ENCODE peak calls at places on chromosome 3, in eight cellular contexts. One of them, this sample, is unnamed.

GRCh38 chr3:52216585-52217408 is 8.6 kb downstream of the TLR9 start:
- DNase-seq in pancreas: peak; percentile 94
- DNase-seq in sigmoid colon: no peak
- DNase-seq in IMR-90: peak; percentile 79
- DNase-seq in B cell: no peak
- DNase-seq in AG04450: peak; percentile 46
- DNase-seq in CD4-positive, alpha-beta T cell: peak; percentile 57
- DNase-seq in activated B cell treated with CpG ODN at 0.5 μM for 24 hours: no peak
- DNase-seq in this sample: peak; percentile 89

GRCh38 chr3:38586546-38587520 is 62.7 kb downstream of the SCN5A start:
- DNase-seq in sigmoid colon: no peak
- DNase-seq in activated B cell treated with CpG ODN at 0.5 μM for 24 hours: peak; percentile 4
- DNase-seq in pancreas: no peak
- DNase-seq in CD4-positive, alpha-beta T cell: no peak
- DNase-seq in B cell: peak; percentile 32
- DNase-seq in AG04450: no peak
- DNase-seq in IMR-90: no peak
- DNase-seq in this sample: no peak

GRCh38 chr3:102571030-102571429 is 136.2 kb downstream of the ZPLD1 start:
- DNase-seq in AG04450: no peak
- DNase-seq in IMR-90: no peak
- DNase-seq in pancreas: no peak
- DNase-seq in B cell: no peak
- DNase-seq in CD4-positive, alpha-beta T cell: no peak
- DNase-seq in activated B cell treated with CpG ODN at 0.5 μM for 24 hours: no peak
- DNase-seq in sigmoid colon: no peak
- DNase-seq in this sample: no peak

GRCh38 chr3:123151251-123151705 is 50.5 kb upstream of the SEC22A start:
- DNase-seq in AG04450: no peak
- DNase-seq in B cell: no peak
- DNase-seq in pancreas: no peak
- DNase-seq in IMR-90: no peak
- DNase-seq in sigmoid colon: no peak
- DNase-seq in CD4-positive, alpha-beta T cell: no peak
- DNase-seq in activated B cell treated with CpG ODN at 0.5 μM for 24 hours: no peak
- DNase-seq in this sample: peak; percentile 65

GRCh38 chr3:40258555-40258954 is 51.0 kb upstream of the EIF1B start:
- DNase-seq in CD4-positive, alpha-beta T cell: no peak
- DNase-seq in B cell: no peak
- DNase-seq in pancreas: no peak
- DNase-seq in sigmoid colon: no peak
- DNase-seq in activated B cell treated with CpG ODN at 0.5 μM for 24 hours: no peak
- DNase-seq in AG04450: no peak
- DNase-seq in IMR-90: peak; percentile 2
- DNase-seq in this sample: no peak

GRCh38 chr3:42031808-42032475 is 59.2 kb upstream of the TRAK1 start:
- DNase-seq in AG04450: no peak
- DNase-seq in B cell: no peak
- DNase-seq in pancreas: no peak
- DNase-seq in sigmoid colon: peak; percentile 68
- DNase-seq in IMR-90: peak; percentile 63
- DNase-seq in activated B cell treated with CpG ODN at 0.5 μM for 24 hours: no peak
- DNase-seq in CD4-positive, alpha-beta T cell: no peak
- DNase-seq in this sample: peak; percentile 83

GRCh38 chr3:178270838-178271237 is 265.4 kb upstream of the KCNMB2 start:
- DNase-seq in CD4-positive, alpha-beta T cell: no peak
- DNase-seq in AG04450: no peak
- DNase-seq in IMR-90: peak; percentile 25
- DNase-seq in B cell: no peak
- DNase-seq in activated B cell treated with CpG ODN at 0.5 μM for 24 hours: no peak
- DNase-seq in sigmoid colon: no peak
- DNase-seq in pancreas: no peak
- DNase-seq in this sample: no peak

GRCh38 chr3:128470134-128470915 is 3.6 kb upstream of the DNAJB8 start:
- DNase-seq in IMR-90: no peak
- DNase-seq in activated B cell treated with CpG ODN at 0.5 μM for 24 hours: no peak
- DNase-seq in sigmoid colon: no peak
- DNase-seq in B cell: no peak
- DNase-seq in pancreas: no peak
- DNase-seq in CD4-positive, alpha-beta T cell: no peak
- DNase-seq in AG04450: no peak
- DNase-seq in this sample: no peak

GRCh38 chr3:183134844-183135243 is 27.7 kb downstream of the LAMP3 start:
- DNase-seq in AG04450: no peak
- DNase-seq in activated B cell treated with CpG ODN at 0.5 μM for 24 hours: no peak
- DNase-seq in pancreas: no peak
- DNase-seq in CD4-positive, alpha-beta T cell: no peak
- DNase-seq in B cell: no peak
- DNase-seq in sigmoid colon: no peak
- DNase-seq in IMR-90: no peak
- DNase-seq in this sample: no peak

GRCh38 chr3:65245133-65246076 is 557.6 kb upstream of the ADAMTS9 start:
- DNase-seq in B cell: no peak
- DNase-seq in sigmoid colon: no peak
- DNase-seq in IMR-90: peak; percentile 1
- DNase-seq in activated B cell treated with CpG ODN at 0.5 μM for 24 hours: no peak
- DNase-seq in CD4-positive, alpha-beta T cell: no peak
- DNase-seq in AG04450: no peak
- DNase-seq in pancreas: no peak
- DNase-seq in this sample: no peak

GRCh38 chr3:37453393-37454391 is 279.3 kb upstream of the LRRFIP2 start:
- DNase-seq in pancreas: peak; percentile 20
- DNase-seq in AG04450: no peak
- DNase-seq in B cell: no peak
- DNase-seq in activated B cell treated with CpG ODN at 0.5 μM for 24 hours: no peak
- DNase-seq in IMR-90: no peak
- DNase-seq in sigmoid colon: peak; percentile 83
- DNase-seq in CD4-positive, alpha-beta T cell: no peak
- DNase-seq in this sample: no peak

GRCh38 chr3:46830801-46831200 is 32.4 kb downstream of the MYL3 start:
- DNase-seq in AG04450: no peak
- DNase-seq in sigmoid colon: no peak
- DNase-seq in activated B cell treated with CpG ODN at 0.5 μM for 24 hours: no peak
- DNase-seq in CD4-positive, alpha-beta T cell: no peak
- DNase-seq in pancreas: no peak
- DNase-seq in IMR-90: no peak
- DNase-seq in B cell: no peak
- DNase-seq in this sample: no peak

DNA sequence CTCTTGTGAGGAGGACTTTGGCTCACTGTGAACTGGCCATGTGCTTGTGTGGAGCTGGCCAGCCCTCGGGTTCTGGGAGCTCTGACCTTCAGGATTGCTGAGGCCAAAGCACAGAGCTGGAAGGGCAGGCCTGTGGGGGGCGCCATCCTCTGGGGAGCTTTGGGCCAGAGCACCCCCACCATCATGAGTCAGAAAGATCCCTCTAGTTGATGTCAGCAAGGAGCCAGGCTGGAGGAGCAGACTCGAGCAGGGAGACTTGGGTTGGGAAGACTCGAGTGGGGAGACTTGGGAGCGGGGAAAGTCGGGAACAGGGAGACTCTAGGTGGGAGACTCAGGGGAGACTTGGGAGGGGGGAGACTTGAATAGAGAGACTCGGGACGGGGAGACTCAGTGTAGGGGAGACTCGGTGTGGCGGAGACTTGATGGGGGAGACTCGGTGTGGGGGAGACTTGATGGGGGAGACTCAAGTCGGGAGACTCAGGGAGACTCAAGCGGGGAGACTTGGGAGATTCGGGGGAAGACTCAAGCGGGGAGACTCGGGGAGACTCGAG is 37.7 kb upstream of the PLXNA1 start:
- DNase-seq in B cell: no peak
- DNase-seq in pancreas: no peak
- DNase-seq in AG04450: no peak
- DNase-seq in CD4-positive, alpha-beta T cell: no peak
- DNase-seq in sigmoid colon: peak; percentile 50
- DNase-seq in activated B cell treated with CpG ODN at 0.5 μM for 24 hours: no peak
- DNase-seq in IMR-90: no peak
- DNase-seq in this sample: no peak
- TF ChIP-seq CTCF in B cell: no peak
- TF ChIP-seq CTCF in pancreas: no peak
- TF ChIP-seq CTCF in AG04450: no peak
- TF ChIP-seq CTCF in CD4-positive, alpha-beta T cell: no peak
- TF ChIP-seq CTCF in sigmoid colon: no peak
- TF ChIP-seq CTCF in activated B cell treated with CpG ODN at 0.5 μM for 24 hours: no peak
- TF ChIP-seq CTCF in IMR-90: no peak
- TF ChIP-seq CTCF in this sample: no peak

GRCh38 chr3:49029563-49029884 is 326 bp upstream of the IMPDH2 start:
- DNase-seq in activated B cell treated with CpG ODN at 0.5 μM for 24 hours: no peak
- DNase-seq in sigmoid colon: no peak
- DNase-seq in AG04450: no peak
- DNase-seq in IMR-90: no peak
- DNase-seq in pancreas: no peak
- DNase-seq in B cell: no peak
- DNase-seq in CD4-positive, alpha-beta T cell: no peak
- DNase-seq in this sample: no peak

GRCh38 chr3:49030331-49030730 is 1.1 kb upstream of the IMPDH2 start:
- DNase-seq in IMR-90: no peak
- DNase-seq in AG04450: no peak
- DNase-seq in sigmoid colon: peak; percentile 57
- DNase-seq in pancreas: peak; percentile 7
- DNase-seq in activated B cell treated with CpG ODN at 0.5 μM for 24 hours: no peak
- DNase-seq in B cell: no peak
- DNase-seq in CD4-positive, alpha-beta T cell: no peak
- DNase-seq in this sample: no peak

GRCh38 chr3:49028298-49028672 is 913 bp downstream of the IMPDH2 start:
- DNase-seq in sigmoid colon: no peak
- DNase-seq in activated B cell treated with CpG ODN at 0.5 μM for 24 hours: no peak
- DNase-seq in AG04450: no peak
- DNase-seq in IMR-90: no peak
- DNase-seq in B cell: no peak
- DNase-seq in CD4-positive, alpha-beta T cell: no peak
- DNase-seq in pancreas: peak; percentile 4
- DNase-seq in this sample: no peak

GRCh38 chr3:49027634-49028033 is 1.6 kb downstream of the IMPDH2 start:
- DNase-seq in CD4-positive, alpha-beta T cell: no peak
- DNase-seq in AG04450: no peak
- DNase-seq in B cell: no peak
- DNase-seq in pancreas: no peak
- DNase-seq in activated B cell treated with CpG ODN at 0.5 μM for 24 hours: no peak
- DNase-seq in IMR-90: no peak
- DNase-seq in sigmoid colon: no peak
- DNase-seq in this sample: no peak

GRCh38 chr3:49028673-49029562 is at the start of gene IMPDH2:
- DNase-seq in sigmoid colon: peak; percentile 96
- DNase-seq in B cell: peak; percentile 91
- DNase-seq in activated B cell treated with CpG ODN at 0.5 μM for 24 hours: peak; percentile 91
- DNase-seq in AG04450: peak; percentile 81
- DNase-seq in pancreas: peak; percentile 92
- DNase-seq in CD4-positive, alpha-beta T cell: peak; percentile 91
- DNase-seq in IMR-90: peak; percentile 91
- DNase-seq in this sample: peak; percentile 98
- TF ChIP-seq CTCF in sigmoid colon: no peak
- TF ChIP-seq CTCF in B cell: no peak
- TF ChIP-seq CTCF in activated B cell treated with CpG ODN at 0.5 μM for 24 hours: no peak
- TF ChIP-seq CTCF in AG04450: no peak
- TF ChIP-seq CTCF in pancreas: no peak
- TF ChIP-seq CTCF in CD4-positive, alpha-beta T cell: no peak
- TF ChIP-seq CTCF in IMR-90: peak; percentile 6
- TF ChIP-seq CTCF in this sample: no peak

GRCh38 chr3:14377044-14377837 is 25.2 kb upstream of the SLC6A6 start:
- DNase-seq in sigmoid colon: no peak
- DNase-seq in CD4-positive, alpha-beta T cell: no peak
- DNase-seq in IMR-90: no peak
- DNase-seq in AG04450: no peak
- DNase-seq in B cell: no peak
- DNase-seq in pancreas: no peak
- DNase-seq in activated B cell treated with CpG ODN at 0.5 μM for 24 hours: no peak
- DNase-seq in this sample: no peak

GRCh38 chr3:14373753-14374376 is 28.5 kb upstream of the SLC6A6 start:
- DNase-seq in CD4-positive, alpha-beta T cell: no peak
- DNase-seq in activated B cell treated with CpG ODN at 0.5 μM for 24 hours: no peak
- DNase-seq in IMR-90: no peak
- DNase-seq in pancreas: no peak
- DNase-seq in sigmoid colon: no peak
- DNase-seq in AG04450: no peak
- DNase-seq in B cell: no peak
- DNase-seq in this sample: no peak

GRCh38 chr3:14376348-14377043 is 25.9 kb upstream of the SLC6A6 start:
- DNase-seq in activated B cell treated with CpG ODN at 0.5 μM for 24 hours: no peak
- DNase-seq in sigmoid colon: no peak
- DNase-seq in AG04450: no peak
- DNase-seq in CD4-positive, alpha-beta T cell: no peak
- DNase-seq in pancreas: no peak
- DNase-seq in IMR-90: no peak
- DNase-seq in B cell: no peak
- DNase-seq in this sample: no peak

GRCh38 chr3:14374444-14374883 is 27.9 kb upstream of the SLC6A6 start:
- DNase-seq in sigmoid colon: no peak
- DNase-seq in B cell: no peak
- DNase-seq in IMR-90: no peak
- DNase-seq in CD4-positive, alpha-beta T cell: no peak
- DNase-seq in activated B cell treated with CpG ODN at 0.5 μM for 24 hours: no peak
- DNase-seq in pancreas: no peak
- DNase-seq in AG04450: no peak
- DNase-seq in this sample: no peak

GRCh38 chr3:14375192-14375591 is 27.2 kb upstream of the SLC6A6 start:
- DNase-seq in activated B cell treated with CpG ODN at 0.5 μM for 24 hours: no peak
- DNase-seq in pancreas: no peak
- DNase-seq in CD4-positive, alpha-beta T cell: no peak
- DNase-seq in sigmoid colon: no peak
- DNase-seq in IMR-90: no peak
- DNase-seq in B cell: no peak
- DNase-seq in AG04450: no peak
- DNase-seq in this sample: no peak
- TF ChIP-seq CTCF in activated B cell treated with CpG ODN at 0.5 μM for 24 hours: no peak
- TF ChIP-seq CTCF in pancreas: no peak
- TF ChIP-seq CTCF in CD4-positive, alpha-beta T cell: no peak
- TF ChIP-seq CTCF in sigmoid colon: no peak
- TF ChIP-seq CTCF in IMR-90: no peak
- TF ChIP-seq CTCF in B cell: no peak
- TF ChIP-seq CTCF in AG04450: peak; percentile 1
- TF ChIP-seq CTCF in this sample: no peak

GRCh38 chr3:35867782-35868181 is 228.5 kb downstream of the ARPP21 start:
- DNase-seq in AG04450: no peak
- DNase-seq in sigmoid colon: no peak
- DNase-seq in IMR-90: no peak
- DNase-seq in activated B cell treated with CpG ODN at 0.5 μM for 24 hours: no peak
- DNase-seq in B cell: no peak
- DNase-seq in pancreas: no peak
- DNase-seq in CD4-positive, alpha-beta T cell: no peak
- DNase-seq in this sample: no peak

GRCh38 chr3:35862057-35862456 is 222.7 kb downstream of the ARPP21 start:
- DNase-seq in pancreas: no peak
- DNase-seq in sigmoid colon: no peak
- DNase-seq in AG04450: no peak
- DNase-seq in activated B cell treated with CpG ODN at 0.5 μM for 24 hours: no peak
- DNase-seq in IMR-90: no peak
- DNase-seq in B cell: no peak
- DNase-seq in CD4-positive, alpha-beta T cell: no peak
- DNase-seq in this sample: no peak

DNA sequence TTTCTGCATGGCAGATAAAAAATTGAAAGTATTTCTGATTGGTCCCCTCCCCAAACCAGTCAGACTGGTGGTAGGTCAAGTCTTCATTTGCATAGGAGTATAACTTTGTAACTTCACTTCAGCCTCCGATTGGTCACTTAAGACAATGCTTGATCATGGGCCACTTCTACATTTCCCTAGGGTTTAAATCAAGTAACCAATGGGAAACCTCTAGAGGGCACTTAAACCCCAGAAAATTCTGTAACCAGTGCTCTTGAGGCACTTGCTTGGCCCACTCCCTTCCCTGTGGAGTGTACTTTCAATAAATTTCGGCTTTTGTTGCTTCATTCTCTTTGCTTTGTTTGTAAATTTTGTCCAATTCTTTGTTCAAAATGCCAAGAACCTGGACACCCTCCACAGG is 225.5 kb downstream of the ARPP21 start:
- DNase-seq in pancreas: no peak
- DNase-seq in activated B cell treated with CpG ODN at 0.5 μM for 24 hours: no peak
- DNase-seq in sigmoid colon: no peak
- DNase-seq in B cell: no peak
- DNase-seq in IMR-90: no peak
- DNase-seq in CD4-positive, alpha-beta T cell: no peak
- DNase-seq in AG04450: no peak
- DNase-seq in this sample: no peak
- TF ChIP-seq CTCF in pancreas: no peak
- TF ChIP-seq CTCF in activated B cell treated with CpG ODN at 0.5 μM for 24 hours: no peak
- TF ChIP-seq CTCF in sigmoid colon: no peak
- TF ChIP-seq CTCF in B cell: no peak
- TF ChIP-seq CTCF in IMR-90: no peak
- TF ChIP-seq CTCF in CD4-positive, alpha-beta T cell: no peak
- TF ChIP-seq CTCF in AG04450: no peak
- TF ChIP-seq CTCF in this sample: no peak